ENCODE peak calls at places on chromosomes 2 and 18, in seven cellular contexts. L is HFFc6; J is cortex of kidney; D is NCI-H524 treated with DMSO at 0.1 percent for 48 hours; G is pancreas; I is activated naive CD8-positive, alpha-beta T cell treated with anti-CD3 and anti-CD28 coated beads, Interleukin-2, amount 50 U/mL, for 24 hours; A is neural crest cell. P is an unnamed sample.
A peak's percentile ranks its signal among the peaks of the same experiment; 100 is the strongest.

GRCh38 chr2:40430741-40431599 is 20.9 kb downstream of the SLC8A1 start:
- DNase-seq in J (no peak), G (no peak), A (no peak), D (no peak), I (no peak), L (no peak), P (no peak)

GRCh38 chr18:31045599-31045998 is 3.1 kb upstream of the DSC3 start:
- DNase-seq in G (no peak), D (no peak), L (no peak), A (no peak), I (no peak), J (no peak), P (no peak)

GRCh38 chr2:43737097-43737854 is 36.6 kb upstream of the DYNC2LI1 start:
- DNase-seq in G (no peak), D (no peak), I (no peak), J (no peak), L (peak; percentile 79), A (no peak), P (no peak)

GRCh38 chr2:112996635-112997034 is 8.6 kb upstream of the IL36A start:
- DNase-seq in I (peak; percentile 57), A (no peak), J (no peak), L (no peak), D (no peak), G (no peak), P (peak; percentile 43)

GRCh38 chr2:142128105-142128504 is 2.7 kb downstream of the LRP1B start:
- DNase-seq in L (no peak), D (no peak), J (no peak), G (no peak), I (no peak), A (no peak), P (no peak)

GRCh38 chr2:60741588-60741987 is 14.5 kb upstream of the PAPOLG start:
- DNase-seq in A (no peak), G (no peak), I (no peak), J (no peak), D (no peak), L (no peak), P (no peak)

GRCh38 chr2:155169317-155169716 is 470.8 kb downstream of the KCNJ3 start:
- DNase-seq in J (no peak), L (no peak), I (no peak), D (no peak), G (no peak), A (no peak), P (no peak)

GRCh38 chr2:19150726-19151125 is 207.7 kb downstream of the OSR1 start:
- DNase-seq in G (no peak), I (no peak), A (no peak), D (no peak), L (no peak), J (no peak), P (no peak)

GRCh38 chr2:120599064-120599463 is 136.6 kb upstream of the GLI2 start:
- DNase-seq in I (no peak), G (no peak), D (no peak), A (no peak), J (no peak), L (no peak), P (no peak)

GRCh38 chr2:169363570-169364150 is 1.3 kb upstream of the LRP2 start:
- DNase-seq in L (no peak), I (peak; percentile 60), D (no peak), J (peak; percentile 16), G (peak; percentile 25), A (peak; percentile 32), P (peak; percentile 44)

GRCh38 chr2:230520061-230520874 is 104.3 kb downstream of the SP100 start:
- DNase-seq in J (no peak), I (no peak), G (no peak), L (no peak), D (no peak), A (no peak), P (no peak)

GRCh38 chr2:136130511-136130910 is 12.6 kb upstream of the CXCR4 start:
- DNase-seq in A (no peak), D (no peak), I (no peak), L (no peak), J (no peak), G (no peak), P (no peak)

GRCh38 chr2:98571796-98572195 is 36.5 kb downstream of the COA5 start:
- DNase-seq in L (no peak), D (no peak), A (no peak), G (no peak), J (no peak), I (no peak), P (no peak)

P was measured in GM12865.